ENCODE peak calls at places on chromosome 11, in five cellular contexts. Z, G, N, P and I are unnamed samples.

GRCh38 chr11:34624069-34624468 is 3.2 kb downstream of the EHF start:
- DNase-seq in Z (no peak), G (no peak), N (no peak), P (no peak), I (no peak)

GRCh38 chr11:57379732-57380131 is 1.2 kb downstream of the PRG3 start:
- DNase-seq in Z (no peak), G (no peak), N (no peak), P (no peak), I (no peak)

GRCh38 chr11:27976262-27976661 is 131.7 kb downstream of the KIF18A start:
- DNase-seq in Z (no peak), G (no peak), N (no peak), P (no peak), I (no peak)

GRCh38 chr11:17594686-17595192 is 47.7 kb downstream of the OTOG start:
- DNase-seq in Z (no peak), G (no peak), N (no peak), P (no peak), I (no peak)

GRCh38 chr11:111502611-111503010 is 9.6 kb downstream of the BTG4 start:
- DNase-seq in Z (no peak), G (no peak), N (no peak), P (no peak), I (no peak)

GRCh38 chr11:100004541-100004940 is 682.5 kb upstream of the ARHGAP42 start:
- DNase-seq in Z (no peak), G (no peak), N (no peak), P (no peak), I (no peak)

GRCh38 chr11:78019808-78020207 is 3.3 kb downstream of the KCTD14 start:
- DNase-seq in Z (no peak), G (no peak), N (no peak), P (no peak), I (no peak)

GRCh38 chr11:117735350-117735977 is 61.6 kb downstream of the DSCAML1 start:
- DNase-seq in Z (no peak), G (no peak), N (no peak), P (no peak), I (peak)

GRCh38 chr11:11420512-11420911 is 67.5 kb upstream of the CSNK2A3 start:
- DNase-seq in Z (no peak), G (no peak), N (no peak), P (no peak), I (no peak)

GRCh38 chr11:6388747-6389146 is 1.5 kb upstream of the SMPD1 start:
- DNase-seq in Z (no peak), G (no peak), N (no peak), P (no peak), I (no peak)

GRCh38 chr11:6405039-6405667 is 13.7 kb downstream of the APBB1 start:
- DNase-seq in Z (no peak), G (no peak), N (peak), P (no peak), I (no peak)

GRCh38 chr11:65468874-65469333 is 29.9 kb upstream of the MALAT1 start:
- DNase-seq in Z (no peak), G (peak), N (no peak), P (peak), I (no peak)

GRCh38 chr11:93512965-93513667 is 30.1 kb downstream of the SMCO4 start:
- DNase-seq in Z (no peak), G (no peak), N (no peak), P (no peak), I (no peak)

GRCh38 chr11:4134844-4135243 is 40.2 kb downstream of the RRM1 start:
- DNase-seq in Z (no peak), G (peak), N (no peak), P (no peak), I (no peak)

GRCh38 chr11:6735306-6735705 is 36.5 kb downstream of the OR2AG2 start:
- DNase-seq in Z (no peak), G (no peak), N (no peak), P (no peak), I (no peak)

GRCh38 chr11:123586568-123586967 is 67.9 kb downstream of the SCN3B start:
- DNase-seq in Z (no peak), G (no peak), N (no peak), P (no peak), I (no peak)

GRCh38 chr11:23311986-23312940 is 452.0 kb upstream of the CCDC179 start:
- DNase-seq in Z (no peak), G (no peak), N (no peak), P (no peak), I (no peak)

GRCh38 chr11:73072935-73073481 is 69.1 kb downstream of the FCHSD2 start:
- DNase-seq in Z (no peak), G (peak), N (no peak), P (no peak), I (no peak)

GRCh38 chr11:1896468-1896867 is 4.8 kb upstream of the PRR33 start:
- DNase-seq in Z (no peak), G (no peak), N (no peak), P (no peak), I (no peak)

GRCh38 chr11:96028746-96029145 is 104.8 kb upstream of the MTMR2 start:
- DNase-seq in Z (no peak), G (no peak), N (no peak), P (no peak), I (no peak)

GRCh38 chr11:34044664-34045485 is 6.7 kb upstream of the CAPRIN1 start:
- DNase-seq in Z (no peak), G (peak), N (no peak), P (no peak), I (no peak)

GRCh38 chr11:107042748-107043147 is 24.5 kb upstream of the GUCY1A2 start:
- DNase-seq in Z (no peak), G (no peak), N (no peak), P (no peak), I (no peak)

GRCh38 chr11:131760191-131760951 is 390.0 kb downstream of the NTM start:
- DNase-seq in Z (no peak), G (no peak), N (peak), P (no peak), I (no peak)

GRCh38 chr11:87405843-87406242 is 368.1 kb downstream of the TMEM135 start:
- DNase-seq in Z (peak), G (no peak), N (no peak), P (no peak), I (no peak)

GRCh38 chr11:128488471-128488870 is 98.9 kb downstream of the ETS1 start:
- DNase-seq in Z (no peak), G (no peak), N (no peak), P (no peak), I (no peak)

GRCh38 chr11:10845589-10845988 is 12.3 kb downstream of the ZBED5 start:
- DNase-seq in Z (no peak), G (no peak), N (no peak), P (no peak), I (no peak)

GRCh38 chr11:94539420-94539819 is 4.3 kb upstream of the FUT4 start:
- DNase-seq in Z (no peak), G (no peak), N (no peak), P (no peak), I (no peak)

GRCh38 chr11:111081021-111081511 is 164.5 kb upstream of the POU2AF2 start:
- DNase-seq in Z (no peak), G (no peak), N (peak), P (no peak), I (no peak)

GRCh38 chr11:37108436-37109204 is 510.6 kb upstream of the RAG2 start:
- DNase-seq in Z (no peak), G (no peak), N (no peak), P (no peak), I (no peak)

GRCh38 chr11:46657186-46657585 is 39.8 kb downstream of the ATG13 start:
- DNase-seq in Z (no peak), G (no peak), N (no peak), P (no peak), I (no peak)

GRCh38 chr11:104333977-104334376 is 170.0 kb upstream of the PDGFD start:
- DNase-seq in Z (no peak), G (no peak), N (no peak), P (no peak), I (no peak)

GRCh38 chr11:426851-427250 is 12.1 kb upstream of the SIGIRR start:
- DNase-seq in Z (no peak), G (no peak), N (no peak), P (no peak), I (no peak)

GRCh38 chr11:61866231-61866957 is 25.0 kb downstream of the FADS3 start:
- DNase-seq in Z (no peak), G (no peak), N (no peak), P (no peak), I (no peak)

GRCh38 chr11:26820739-26821138 is 98.9 kb upstream of the SLC5A12 start:
- DNase-seq in Z (no peak), G (no peak), N (no peak), P (no peak), I (no peak)
- H3K27ac ChIP-seq in Z (no peak), G (no peak), N (no peak), P (no peak), I (no peak)

GRCh38 chr11:19736831-19737230 is 24.2 kb downstream of the NAV2 start:
- DNase-seq in Z (no peak), G (no peak), N (no peak), P (no peak), I (no peak)
- H3K27ac ChIP-seq in Z (peak), G (no peak), N (peak), P (no peak), I (peak)

DNA sequence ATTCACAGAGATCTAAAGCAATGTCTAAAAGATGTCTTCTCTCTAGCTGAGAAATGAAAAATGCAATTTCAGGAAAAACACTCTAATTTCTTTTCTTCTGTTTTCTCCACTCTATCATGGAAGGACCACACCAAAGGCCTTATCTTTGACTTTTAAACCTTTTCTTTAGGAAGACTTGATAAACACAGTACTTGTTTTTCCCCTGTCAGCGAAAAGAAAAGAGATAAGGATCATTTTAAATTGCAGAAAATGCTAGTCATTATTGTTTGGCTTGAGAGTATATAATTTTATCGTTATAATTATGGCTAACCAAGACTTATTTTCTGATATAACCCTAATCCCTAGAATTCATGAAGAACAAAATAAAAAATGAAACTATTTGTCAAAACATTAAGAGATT is 462.4 kb upstream of the API5 start:
- DNase-seq in Z (no peak), G (no peak), N (no peak), P (no peak), I (no peak)
- H3K27ac ChIP-seq in Z (no peak), G (no peak), N (no peak), P (no peak), I (no peak)

DNA sequence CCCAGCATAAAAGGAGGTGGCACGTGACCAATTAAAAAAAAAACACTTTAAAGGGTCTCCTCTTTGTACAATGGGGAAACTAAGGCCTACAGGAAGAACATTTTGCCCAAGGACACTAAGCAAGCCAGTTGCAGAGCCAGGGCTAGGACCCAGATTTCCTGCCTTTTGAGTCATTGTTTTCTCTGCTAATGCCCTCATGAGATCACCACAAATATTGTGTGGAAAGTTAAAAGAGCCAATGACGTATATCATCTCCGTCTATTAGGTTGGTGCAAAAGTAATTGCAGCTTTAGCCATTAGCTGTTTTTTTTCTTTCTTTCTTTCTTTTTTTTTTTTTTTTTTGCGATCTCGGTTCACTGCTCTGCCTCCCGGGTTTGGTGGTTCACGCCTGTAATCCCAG is 24.1 kb upstream of the LRRC32 start:
- DNase-seq in Z (no peak), G (no peak), N (no peak), P (no peak), I (no peak)
- H3K27ac ChIP-seq in Z (no peak), G (peak), N (no peak), P (no peak), I (no peak)

GRCh38 chr11:8806974-8807373 is 104.0 kb upstream of the AKIP1 start:
- DNase-seq in Z (no peak), G (no peak), N (no peak), P (no peak), I (no peak)
- H3K27ac ChIP-seq in Z (peak), G (no peak), N (peak), P (peak), I (no peak)